ENCODE peak calls at places on chromosomes 7 and 10, in four cellular contexts. One of them, this sample, is unnamed. For H3K4me1, the result is how much of the 10 kb centered on the place peaks cover.

GRCh38 chr7:98879198-98879988 is 1.1 kb downstream of the TRRAP start:
- DNase-seq in pancreas: peak
- DNase-seq in neural progenitor cell: peak
- DNase-seq in endothelial cell of umbilical vein: no peak
- DNase-seq in this sample: no peak

GRCh38 chr10:60737242-60737641 is 41.0 kb upstream of the CDK1 start:
- DNase-seq in neural progenitor cell: no peak
- DNase-seq in pancreas: no peak
- DNase-seq in endothelial cell of umbilical vein: no peak
- DNase-seq in this sample: no peak

GRCh38 chr10:131998050-131998844 is 16.5 kb upstream of the BNIP3 start:
- DNase-seq in pancreas: no peak
- DNase-seq in neural progenitor cell: no peak
- DNase-seq in endothelial cell of umbilical vein: no peak
- DNase-seq in this sample: no peak

GRCh38 chr10:48294431-48294830 is 12.0 kb upstream of the MAPK8 start:
- DNase-seq in endothelial cell of umbilical vein: no peak
- DNase-seq in neural progenitor cell: no peak
- DNase-seq in pancreas: no peak
- DNase-seq in this sample: no peak

GRCh38 chr10:63430091-63430998 is 35.4 kb downstream of the JMJD1C start:
- DNase-seq in endothelial cell of umbilical vein: peak
- DNase-seq in neural progenitor cell: no peak
- DNase-seq in pancreas: no peak
- DNase-seq in this sample: no peak

GRCh38 chr7:96314402-96315108 is 7.3 kb downstream of the SLC25A13 start:
- DNase-seq in pancreas: no peak
- DNase-seq in endothelial cell of umbilical vein: no peak
- DNase-seq in neural progenitor cell: peak
- DNase-seq in this sample: no peak

GRCh38 chr7:1846331-1847065 is 176.4 kb downstream of the ELFN1 start:
- DNase-seq in pancreas: no peak
- DNase-seq in neural progenitor cell: no peak
- DNase-seq in endothelial cell of umbilical vein: no peak
- DNase-seq in this sample: peak

GRCh38 chr10:71576842-71577241 is 142.7 kb downstream of the C10orf105 start:
- DNase-seq in neural progenitor cell: no peak
- DNase-seq in pancreas: no peak
- DNase-seq in endothelial cell of umbilical vein: no peak
- DNase-seq in this sample: no peak

GRCh38 chr7:22783421-22783820 is 39.2 kb downstream of the TOMM7 start:
- DNase-seq in pancreas: no peak
- DNase-seq in endothelial cell of umbilical vein: no peak
- DNase-seq in neural progenitor cell: no peak
- DNase-seq in this sample: no peak

GRCh38 chr7:17019106-17019505 is 137.3 kb upstream of the AGR3 start:
- DNase-seq in pancreas: no peak
- DNase-seq in neural progenitor cell: no peak
- DNase-seq in endothelial cell of umbilical vein: no peak
- DNase-seq in this sample: no peak

GRCh38 chr10:7027913-7028808 is 382.7 kb downstream of the SFMBT2 start:
- DNase-seq in endothelial cell of umbilical vein: no peak
- DNase-seq in neural progenitor cell: no peak
- DNase-seq in pancreas: no peak
- DNase-seq in this sample: no peak

GRCh38 chr10:24118246-24118645 is 90.7 kb upstream of the KIAA1217 start:
- DNase-seq in neural progenitor cell: peak
- DNase-seq in endothelial cell of umbilical vein: no peak
- DNase-seq in pancreas: no peak
- DNase-seq in this sample: no peak

GRCh38 chr10:14489522-14490177 is 158.9 kb upstream of the FRMD4A start:
- DNase-seq in neural progenitor cell: no peak
- DNase-seq in endothelial cell of umbilical vein: no peak
- DNase-seq in pancreas: no peak
- DNase-seq in this sample: no peak

GRCh38 chr7:8211725-8212096 is 50.3 kb downstream of the ICA1 start:
- DNase-seq in pancreas: no peak
- DNase-seq in endothelial cell of umbilical vein: no peak
- DNase-seq in neural progenitor cell: no peak
- DNase-seq in this sample: no peak

GRCh38 chr10:112136816-112137215 is 46.7 kb downstream of the GPAM start:
- DNase-seq in neural progenitor cell: no peak
- DNase-seq in pancreas: no peak
- DNase-seq in endothelial cell of umbilical vein: no peak
- DNase-seq in this sample: no peak

GRCh38 chr7:16646427-16647081 is 573 bp downstream of the BZW2 start:
- DNase-seq in endothelial cell of umbilical vein: peak
- DNase-seq in pancreas: peak
- DNase-seq in neural progenitor cell: no peak
- DNase-seq in this sample: no peak

GRCh38 chr10:103759100-103759781 is 96.1 kb downstream of the SH3PXD2A start:
- DNase-seq in neural progenitor cell: no peak
- DNase-seq in endothelial cell of umbilical vein: peak
- DNase-seq in pancreas: no peak
- DNase-seq in this sample: no peak
- H3K27ac ChIP-seq in neural progenitor cell: no peak
- H3K27ac ChIP-seq in endothelial cell of umbilical vein: peak
- H3K27ac ChIP-seq in pancreas: peak
- H3K27ac ChIP-seq in this sample: peak

DNA sequence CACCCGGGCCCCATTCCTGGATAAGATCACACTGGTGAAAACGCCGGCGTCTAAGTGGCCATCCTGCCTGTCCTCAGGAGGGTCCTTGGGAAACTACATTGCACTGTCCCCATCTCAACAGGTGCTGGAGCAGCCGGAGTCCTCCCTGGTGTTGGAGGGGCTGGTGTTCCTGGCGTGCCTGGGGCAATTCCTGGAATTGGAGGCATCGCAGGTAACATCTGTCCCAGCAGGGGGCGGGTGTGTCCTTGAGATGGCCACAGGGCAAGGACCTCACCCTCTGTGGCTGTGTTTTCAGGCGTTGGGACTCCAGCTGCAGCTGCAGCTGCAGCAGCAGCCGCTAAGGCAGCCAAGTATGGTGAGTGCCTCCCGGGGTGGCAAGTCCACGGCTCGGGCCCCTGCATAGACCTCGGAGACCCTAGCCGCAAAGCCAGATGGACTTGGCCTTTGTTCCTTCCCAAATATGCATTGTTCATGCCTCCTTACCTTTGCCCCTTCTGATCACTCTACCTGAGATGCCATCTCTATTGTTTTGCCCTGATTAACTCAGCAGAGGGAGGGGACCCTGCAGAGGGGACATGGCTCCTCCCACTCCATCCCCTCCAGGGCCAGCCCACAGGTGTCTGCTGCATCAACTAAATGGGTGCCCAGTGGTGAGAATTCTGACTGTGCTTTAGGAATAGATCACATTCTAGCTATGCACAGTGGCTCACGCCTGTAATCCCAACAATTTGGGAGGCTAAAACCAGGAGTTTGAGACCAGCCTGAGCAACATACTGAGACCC is 23.8 kb downstream of the ELN start:
- DNase-seq in endothelial cell of umbilical vein: no peak
- DNase-seq in pancreas: no peak
- DNase-seq in neural progenitor cell: peak
- DNase-seq in this sample: peak
- H3K4me3 ChIP-seq in endothelial cell of umbilical vein: no peak
- H3K4me3 ChIP-seq in pancreas: no peak
- H3K4me3 ChIP-seq in neural progenitor cell: no peak
- H3K4me3 ChIP-seq in this sample: no peak

GRCh38 chr10:110529596-110530011 is 31.9 kb downstream of the DUSP5 start:
- DNase-seq in endothelial cell of umbilical vein: no peak
- DNase-seq in pancreas: no peak
- DNase-seq in neural progenitor cell: no peak
- DNase-seq in this sample: no peak

GRCh38 chr10:110525349-110526260 is 27.9 kb downstream of the DUSP5 start:
- DNase-seq in endothelial cell of umbilical vein: no peak
- DNase-seq in pancreas: no peak
- DNase-seq in neural progenitor cell: no peak
- DNase-seq in this sample: no peak

GRCh38 chr10:110530131-110530831 is 32.6 kb downstream of the DUSP5 start:
- DNase-seq in endothelial cell of umbilical vein: no peak
- DNase-seq in neural progenitor cell: peak
- DNase-seq in pancreas: no peak
- DNase-seq in this sample: peak

GRCh38 chr10:110527731-110528171 is 30.0 kb downstream of the DUSP5 start:
- DNase-seq in endothelial cell of umbilical vein: peak
- DNase-seq in pancreas: no peak
- DNase-seq in neural progenitor cell: no peak
- DNase-seq in this sample: no peak

DNA sequence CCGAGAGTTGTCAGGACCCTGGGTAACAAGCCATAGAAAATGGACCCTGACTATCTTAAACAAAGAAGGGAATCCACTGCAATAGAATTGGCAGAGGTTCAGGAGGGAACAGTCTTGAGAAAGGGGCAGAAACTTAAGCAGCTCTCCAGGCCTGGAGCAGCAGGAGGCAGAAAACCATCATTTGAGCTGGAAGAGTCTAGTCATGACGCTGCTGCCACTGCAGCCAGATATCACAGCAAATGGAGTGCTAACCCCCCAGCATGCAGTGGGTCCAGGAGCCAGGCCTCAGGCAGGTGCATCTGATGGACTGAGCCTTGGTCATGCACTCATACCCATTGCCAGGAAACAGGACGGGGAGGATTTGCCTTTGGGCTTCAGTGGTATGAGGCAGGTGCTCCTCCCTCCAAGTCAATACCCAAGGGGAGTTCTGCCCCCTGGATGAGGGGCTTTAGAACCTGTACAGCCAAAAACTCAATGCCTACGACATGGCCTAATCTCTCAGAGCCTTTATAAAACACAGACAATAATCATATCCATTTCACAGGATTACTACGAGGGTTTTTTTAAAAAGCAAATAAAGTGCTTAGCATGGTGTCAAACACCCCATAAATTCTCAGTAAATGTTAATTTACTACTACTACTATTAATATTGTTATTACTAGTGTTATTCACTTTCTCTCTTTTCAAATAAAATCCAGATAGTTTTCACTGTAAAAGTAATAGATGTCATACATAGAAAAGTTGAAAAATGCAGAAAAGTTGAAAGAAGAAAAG is 30.7 kb downstream of the DUSP5 start:
- DNase-seq in endothelial cell of umbilical vein: no peak
- DNase-seq in pancreas: no peak
- DNase-seq in neural progenitor cell: no peak
- DNase-seq in this sample: no peak
- H3K4me1 ChIP-seq in endothelial cell of umbilical vein: half or more
- H3K4me1 ChIP-seq in pancreas: under half
- H3K4me1 ChIP-seq in neural progenitor cell: under half
- H3K4me1 ChIP-seq in this sample: under half

GRCh38 chr10:22599048-22599561 is 115.3 kb downstream of the PIP4K2A start:
- DNase-seq in pancreas: no peak
- DNase-seq in endothelial cell of umbilical vein: peak
- DNase-seq in neural progenitor cell: no peak
- DNase-seq in this sample: no peak
- H3K27ac ChIP-seq in pancreas: no peak
- H3K27ac ChIP-seq in endothelial cell of umbilical vein: peak
- H3K27ac ChIP-seq in neural progenitor cell: no peak
- H3K27ac ChIP-seq in this sample: no peak

DNA sequence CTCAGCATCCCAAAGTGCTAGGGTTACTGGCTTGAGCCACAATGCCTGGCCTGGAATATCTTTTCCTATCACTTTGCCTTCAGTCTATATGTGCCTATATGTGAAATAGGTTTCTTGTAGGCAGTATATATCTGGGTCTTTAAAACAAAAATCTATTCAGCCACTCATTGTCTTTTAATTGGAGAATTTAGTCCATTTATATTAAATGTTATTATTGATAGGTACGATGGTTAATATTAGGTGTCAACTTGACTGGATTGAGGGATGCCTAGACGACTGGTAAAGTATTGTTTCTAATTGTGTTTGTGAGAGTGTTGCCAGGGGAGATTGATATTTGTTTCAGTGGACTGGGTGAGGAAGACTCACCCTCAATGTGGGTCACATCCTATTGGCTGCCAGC is 73.4 kb downstream of the FBXL13 start:
- DNase-seq in neural progenitor cell: no peak
- DNase-seq in endothelial cell of umbilical vein: no peak
- DNase-seq in pancreas: no peak
- DNase-seq in this sample: no peak
- H3K4me3 ChIP-seq in neural progenitor cell: no peak
- H3K4me3 ChIP-seq in endothelial cell of umbilical vein: no peak
- H3K4me3 ChIP-seq in pancreas: no peak
- H3K4me3 ChIP-seq in this sample: no peak

DNA sequence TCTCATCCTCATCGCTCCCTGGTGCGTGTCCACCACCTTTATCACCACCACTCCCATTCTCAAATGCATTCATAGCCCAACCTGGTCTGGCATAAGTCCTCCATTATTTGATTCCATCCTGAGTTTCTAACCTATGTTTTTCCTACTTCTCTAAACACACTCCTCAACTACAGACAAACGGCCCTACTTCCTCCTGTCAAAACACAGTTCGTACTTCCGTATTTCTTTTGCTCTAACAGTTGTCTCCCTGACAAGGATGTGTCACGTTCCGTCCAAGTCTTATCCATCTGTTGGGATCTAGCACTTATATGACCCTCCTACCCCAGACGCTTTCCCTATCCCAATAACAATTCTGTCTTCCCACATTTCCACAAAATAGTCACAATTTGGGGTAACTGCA is 46.9 kb downstream of the DOCK4 start:
- DNase-seq in pancreas: no peak
- DNase-seq in neural progenitor cell: no peak
- DNase-seq in endothelial cell of umbilical vein: no peak
- DNase-seq in this sample: no peak
- H3K4me1 ChIP-seq in pancreas: under half
- H3K4me1 ChIP-seq in neural progenitor cell: under half
- H3K4me1 ChIP-seq in endothelial cell of umbilical vein: half or more
- H3K4me1 ChIP-seq in this sample: half or more

This sample was measured in lower lobe of right lung.